ENCODE peak calls at places on chromosomes 6 and 20, in eight cellular contexts. One of them, this sample, is unnamed.

GRCh38 chr6:33915134-33915533 is 111.3 kb upstream of the MLN start:
- DNase-seq in activated CD8-positive, alpha-beta memory T cell treated with anti-CD3 and anti-CD28 coated beads, Interleukin-2, amount 10 ng/mL, durations not matched to agents 7 days and 5 days: no peak
- DNase-seq in GM03348: no peak
- DNase-seq in epithelial cell of esophagus: no peak
- DNase-seq in stimulated activated CD8-positive, alpha-beta memory T cell treated with anti-CD3 and anti-CD28 coated beads, Interleukin-15, amount 100 ng/mL, for 24 hours: no peak
- DNase-seq in NCI-H460: no peak
- DNase-seq in T-helper 9 cell: no peak
- DNase-seq in CD8-positive, alpha-beta memory T cell: no peak
- DNase-seq in this sample: no peak

GRCh38 chr6:121584591-121585369 is 149.3 kb downstream of the GJA1 start:
- DNase-seq in epithelial cell of esophagus: peak
- DNase-seq in activated CD8-positive, alpha-beta memory T cell treated with anti-CD3 and anti-CD28 coated beads, Interleukin-2, amount 10 ng/mL, durations not matched to agents 7 days and 5 days: no peak
- DNase-seq in NCI-H460: no peak
- DNase-seq in T-helper 9 cell: no peak
- DNase-seq in stimulated activated CD8-positive, alpha-beta memory T cell treated with anti-CD3 and anti-CD28 coated beads, Interleukin-15, amount 100 ng/mL, for 24 hours: no peak
- DNase-seq in CD8-positive, alpha-beta memory T cell: no peak
- DNase-seq in GM03348: peak
- DNase-seq in this sample: no peak

GRCh38 chr20:50425076-50425475 is 85.1 kb upstream of the PTPN1 start:
- DNase-seq in stimulated activated CD8-positive, alpha-beta memory T cell treated with anti-CD3 and anti-CD28 coated beads, Interleukin-15, amount 100 ng/mL, for 24 hours: no peak
- DNase-seq in NCI-H460: no peak
- DNase-seq in GM03348: no peak
- DNase-seq in T-helper 9 cell: no peak
- DNase-seq in CD8-positive, alpha-beta memory T cell: no peak
- DNase-seq in epithelial cell of esophagus: peak
- DNase-seq in activated CD8-positive, alpha-beta memory T cell treated with anti-CD3 and anti-CD28 coated beads, Interleukin-2, amount 10 ng/mL, durations not matched to agents 7 days and 5 days: no peak
- DNase-seq in this sample: no peak

GRCh38 chr6:106727480-106728153 is 98.2 kb downstream of the QRSL1 start:
- DNase-seq in activated CD8-positive, alpha-beta memory T cell treated with anti-CD3 and anti-CD28 coated beads, Interleukin-2, amount 10 ng/mL, durations not matched to agents 7 days and 5 days: no peak
- DNase-seq in epithelial cell of esophagus: no peak
- DNase-seq in NCI-H460: peak
- DNase-seq in GM03348: no peak
- DNase-seq in stimulated activated CD8-positive, alpha-beta memory T cell treated with anti-CD3 and anti-CD28 coated beads, Interleukin-15, amount 100 ng/mL, for 24 hours: no peak
- DNase-seq in T-helper 9 cell: no peak
- DNase-seq in CD8-positive, alpha-beta memory T cell: no peak
- DNase-seq in this sample: no peak

GRCh38 chr6:3509326-3509725 is 52.5 kb upstream of the SLC22A23 start:
- DNase-seq in GM03348: peak
- DNase-seq in activated CD8-positive, alpha-beta memory T cell treated with anti-CD3 and anti-CD28 coated beads, Interleukin-2, amount 10 ng/mL, durations not matched to agents 7 days and 5 days: no peak
- DNase-seq in T-helper 9 cell: no peak
- DNase-seq in epithelial cell of esophagus: peak
- DNase-seq in stimulated activated CD8-positive, alpha-beta memory T cell treated with anti-CD3 and anti-CD28 coated beads, Interleukin-15, amount 100 ng/mL, for 24 hours: no peak
- DNase-seq in CD8-positive, alpha-beta memory T cell: no peak
- DNase-seq in NCI-H460: no peak
- DNase-seq in this sample: no peak

GRCh38 chr6:166027761-166028160 is 139.9 kb downstream of the TBXT start:
- DNase-seq in CD8-positive, alpha-beta memory T cell: no peak
- DNase-seq in T-helper 9 cell: no peak
- DNase-seq in stimulated activated CD8-positive, alpha-beta memory T cell treated with anti-CD3 and anti-CD28 coated beads, Interleukin-15, amount 100 ng/mL, for 24 hours: no peak
- DNase-seq in epithelial cell of esophagus: no peak
- DNase-seq in NCI-H460: no peak
- DNase-seq in activated CD8-positive, alpha-beta memory T cell treated with anti-CD3 and anti-CD28 coated beads, Interleukin-2, amount 10 ng/mL, durations not matched to agents 7 days and 5 days: no peak
- DNase-seq in GM03348: no peak
- DNase-seq in this sample: no peak

GRCh38 chr6:111918825-111919224 is 45.6 kb upstream of the FYN start:
- DNase-seq in GM03348: peak
- DNase-seq in NCI-H460: no peak
- DNase-seq in stimulated activated CD8-positive, alpha-beta memory T cell treated with anti-CD3 and anti-CD28 coated beads, Interleukin-15, amount 100 ng/mL, for 24 hours: no peak
- DNase-seq in CD8-positive, alpha-beta memory T cell: no peak
- DNase-seq in epithelial cell of esophagus: no peak
- DNase-seq in activated CD8-positive, alpha-beta memory T cell treated with anti-CD3 and anti-CD28 coated beads, Interleukin-2, amount 10 ng/mL, durations not matched to agents 7 days and 5 days: no peak
- DNase-seq in T-helper 9 cell: no peak
- DNase-seq in this sample: no peak

GRCh38 chr6:129849456-129849855 is 11.7 kb downstream of the TMEM244 start:
- DNase-seq in activated CD8-positive, alpha-beta memory T cell treated with anti-CD3 and anti-CD28 coated beads, Interleukin-2, amount 10 ng/mL, durations not matched to agents 7 days and 5 days: no peak
- DNase-seq in T-helper 9 cell: no peak
- DNase-seq in CD8-positive, alpha-beta memory T cell: no peak
- DNase-seq in NCI-H460: no peak
- DNase-seq in stimulated activated CD8-positive, alpha-beta memory T cell treated with anti-CD3 and anti-CD28 coated beads, Interleukin-15, amount 100 ng/mL, for 24 hours: no peak
- DNase-seq in GM03348: peak
- DNase-seq in epithelial cell of esophagus: peak
- DNase-seq in this sample: no peak

GRCh38 chr6:137640086-137640485 is 145.9 kb upstream of the OLIG3 start:
- DNase-seq in T-helper 9 cell: no peak
- DNase-seq in GM03348: no peak
- DNase-seq in activated CD8-positive, alpha-beta memory T cell treated with anti-CD3 and anti-CD28 coated beads, Interleukin-2, amount 10 ng/mL, durations not matched to agents 7 days and 5 days: no peak
- DNase-seq in stimulated activated CD8-positive, alpha-beta memory T cell treated with anti-CD3 and anti-CD28 coated beads, Interleukin-15, amount 100 ng/mL, for 24 hours: no peak
- DNase-seq in CD8-positive, alpha-beta memory T cell: no peak
- DNase-seq in epithelial cell of esophagus: no peak
- DNase-seq in NCI-H460: no peak
- DNase-seq in this sample: no peak

GRCh38 chr6:113825776-113826175 is 31.4 kb upstream of the MARCKS start:
- DNase-seq in NCI-H460: no peak
- DNase-seq in CD8-positive, alpha-beta memory T cell: no peak
- DNase-seq in T-helper 9 cell: no peak
- DNase-seq in activated CD8-positive, alpha-beta memory T cell treated with anti-CD3 and anti-CD28 coated beads, Interleukin-2, amount 10 ng/mL, durations not matched to agents 7 days and 5 days: no peak
- DNase-seq in GM03348: peak
- DNase-seq in epithelial cell of esophagus: no peak
- DNase-seq in stimulated activated CD8-positive, alpha-beta memory T cell treated with anti-CD3 and anti-CD28 coated beads, Interleukin-15, amount 100 ng/mL, for 24 hours: no peak
- DNase-seq in this sample: no peak

GRCh38 chr20:32441638-32442037 is 83.5 kb downstream of the ASXL1 start:
- DNase-seq in NCI-H460: no peak
- DNase-seq in stimulated activated CD8-positive, alpha-beta memory T cell treated with anti-CD3 and anti-CD28 coated beads, Interleukin-15, amount 100 ng/mL, for 24 hours: no peak
- DNase-seq in T-helper 9 cell: no peak
- DNase-seq in CD8-positive, alpha-beta memory T cell: no peak
- DNase-seq in GM03348: no peak
- DNase-seq in activated CD8-positive, alpha-beta memory T cell treated with anti-CD3 and anti-CD28 coated beads, Interleukin-2, amount 10 ng/mL, durations not matched to agents 7 days and 5 days: peak
- DNase-seq in epithelial cell of esophagus: no peak
- DNase-seq in this sample: no peak

GRCh38 chr6:97240222-97240621 is 42.8 kb downstream of the MMS22L start:
- DNase-seq in epithelial cell of esophagus: peak
- DNase-seq in CD8-positive, alpha-beta memory T cell: no peak
- DNase-seq in activated CD8-positive, alpha-beta memory T cell treated with anti-CD3 and anti-CD28 coated beads, Interleukin-2, amount 10 ng/mL, durations not matched to agents 7 days and 5 days: no peak
- DNase-seq in stimulated activated CD8-positive, alpha-beta memory T cell treated with anti-CD3 and anti-CD28 coated beads, Interleukin-15, amount 100 ng/mL, for 24 hours: no peak
- DNase-seq in T-helper 9 cell: no peak
- DNase-seq in GM03348: peak
- DNase-seq in NCI-H460: no peak
- DNase-seq in this sample: no peak

GRCh38 chr6:133610271-133610840 is 278.6 kb upstream of the TCF21 start:
- DNase-seq in activated CD8-positive, alpha-beta memory T cell treated with anti-CD3 and anti-CD28 coated beads, Interleukin-2, amount 10 ng/mL, durations not matched to agents 7 days and 5 days: no peak
- DNase-seq in NCI-H460: peak
- DNase-seq in epithelial cell of esophagus: peak
- DNase-seq in T-helper 9 cell: no peak
- DNase-seq in GM03348: no peak
- DNase-seq in CD8-positive, alpha-beta memory T cell: no peak
- DNase-seq in stimulated activated CD8-positive, alpha-beta memory T cell treated with anti-CD3 and anti-CD28 coated beads, Interleukin-15, amount 100 ng/mL, for 24 hours: no peak
- DNase-seq in this sample: no peak

GRCh38 chr6:108609276-108609769 is 48.6 kb downstream of the FOXO3 start:
- DNase-seq in NCI-H460: no peak
- DNase-seq in CD8-positive, alpha-beta memory T cell: no peak
- DNase-seq in stimulated activated CD8-positive, alpha-beta memory T cell treated with anti-CD3 and anti-CD28 coated beads, Interleukin-15, amount 100 ng/mL, for 24 hours: no peak
- DNase-seq in T-helper 9 cell: no peak
- DNase-seq in GM03348: peak
- DNase-seq in activated CD8-positive, alpha-beta memory T cell treated with anti-CD3 and anti-CD28 coated beads, Interleukin-2, amount 10 ng/mL, durations not matched to agents 7 days and 5 days: no peak
- DNase-seq in epithelial cell of esophagus: peak
- DNase-seq in this sample: peak

GRCh38 chr20:50001784-50002311 is 19.1 kb downstream of the SNAI1 start:
- DNase-seq in CD8-positive, alpha-beta memory T cell: no peak
- DNase-seq in activated CD8-positive, alpha-beta memory T cell treated with anti-CD3 and anti-CD28 coated beads, Interleukin-2, amount 10 ng/mL, durations not matched to agents 7 days and 5 days: no peak
- DNase-seq in epithelial cell of esophagus: no peak
- DNase-seq in GM03348: no peak
- DNase-seq in NCI-H460: no peak
- DNase-seq in T-helper 9 cell: no peak
- DNase-seq in stimulated activated CD8-positive, alpha-beta memory T cell treated with anti-CD3 and anti-CD28 coated beads, Interleukin-15, amount 100 ng/mL, for 24 hours: no peak
- DNase-seq in this sample: no peak

GRCh38 chr20:25277051-25277801 is 29.3 kb downstream of the PYGB start:
- DNase-seq in stimulated activated CD8-positive, alpha-beta memory T cell treated with anti-CD3 and anti-CD28 coated beads, Interleukin-15, amount 100 ng/mL, for 24 hours: no peak
- DNase-seq in NCI-H460: no peak
- DNase-seq in CD8-positive, alpha-beta memory T cell: no peak
- DNase-seq in activated CD8-positive, alpha-beta memory T cell treated with anti-CD3 and anti-CD28 coated beads, Interleukin-2, amount 10 ng/mL, durations not matched to agents 7 days and 5 days: no peak
- DNase-seq in T-helper 9 cell: no peak
- DNase-seq in GM03348: no peak
- DNase-seq in epithelial cell of esophagus: no peak
- DNase-seq in this sample: no peak

GRCh38 chr20:57213291-57213690 is 53.1 kb downstream of the BMP7 start:
- DNase-seq in epithelial cell of esophagus: no peak
- DNase-seq in activated CD8-positive, alpha-beta memory T cell treated with anti-CD3 and anti-CD28 coated beads, Interleukin-2, amount 10 ng/mL, durations not matched to agents 7 days and 5 days: no peak
- DNase-seq in CD8-positive, alpha-beta memory T cell: no peak
- DNase-seq in stimulated activated CD8-positive, alpha-beta memory T cell treated with anti-CD3 and anti-CD28 coated beads, Interleukin-15, amount 100 ng/mL, for 24 hours: no peak
- DNase-seq in NCI-H460: no peak
- DNase-seq in T-helper 9 cell: no peak
- DNase-seq in GM03348: no peak
- DNase-seq in this sample: no peak

GRCh38 chr6:144294016-144294415 is 8.9 kb downstream of the UTRN start:
- DNase-seq in epithelial cell of esophagus: peak
- DNase-seq in NCI-H460: no peak
- DNase-seq in T-helper 9 cell: no peak
- DNase-seq in CD8-positive, alpha-beta memory T cell: no peak
- DNase-seq in GM03348: peak
- DNase-seq in stimulated activated CD8-positive, alpha-beta memory T cell treated with anti-CD3 and anti-CD28 coated beads, Interleukin-15, amount 100 ng/mL, for 24 hours: no peak
- DNase-seq in activated CD8-positive, alpha-beta memory T cell treated with anti-CD3 and anti-CD28 coated beads, Interleukin-2, amount 10 ng/mL, durations not matched to agents 7 days and 5 days: no peak
- DNase-seq in this sample: no peak

GRCh38 chr20:17749979-17750721 is 50.4 kb downstream of the BANF2 start:
- DNase-seq in epithelial cell of esophagus: peak
- DNase-seq in GM03348: peak
- DNase-seq in activated CD8-positive, alpha-beta memory T cell treated with anti-CD3 and anti-CD28 coated beads, Interleukin-2, amount 10 ng/mL, durations not matched to agents 7 days and 5 days: no peak
- DNase-seq in CD8-positive, alpha-beta memory T cell: no peak
- DNase-seq in NCI-H460: no peak
- DNase-seq in stimulated activated CD8-positive, alpha-beta memory T cell treated with anti-CD3 and anti-CD28 coated beads, Interleukin-15, amount 100 ng/mL, for 24 hours: no peak
- DNase-seq in T-helper 9 cell: no peak
- DNase-seq in this sample: no peak

GRCh38 chr6:148857817-148858390 is 111.1 kb downstream of the UST start:
- DNase-seq in epithelial cell of esophagus: peak
- DNase-seq in GM03348: peak
- DNase-seq in T-helper 9 cell: no peak
- DNase-seq in NCI-H460: no peak
- DNase-seq in stimulated activated CD8-positive, alpha-beta memory T cell treated with anti-CD3 and anti-CD28 coated beads, Interleukin-15, amount 100 ng/mL, for 24 hours: no peak
- DNase-seq in CD8-positive, alpha-beta memory T cell: no peak
- DNase-seq in activated CD8-positive, alpha-beta memory T cell treated with anti-CD3 and anti-CD28 coated beads, Interleukin-2, amount 10 ng/mL, durations not matched to agents 7 days and 5 days: no peak
- DNase-seq in this sample: no peak

GRCh38 chr6:137271245-137272183 is 52.3 kb upstream of the IFNGR1 start:
- DNase-seq in epithelial cell of esophagus: peak
- DNase-seq in T-helper 9 cell: no peak
- DNase-seq in stimulated activated CD8-positive, alpha-beta memory T cell treated with anti-CD3 and anti-CD28 coated beads, Interleukin-15, amount 100 ng/mL, for 24 hours: no peak
- DNase-seq in activated CD8-positive, alpha-beta memory T cell treated with anti-CD3 and anti-CD28 coated beads, Interleukin-2, amount 10 ng/mL, durations not matched to agents 7 days and 5 days: no peak
- DNase-seq in CD8-positive, alpha-beta memory T cell: no peak
- DNase-seq in NCI-H460: peak
- DNase-seq in GM03348: peak
- DNase-seq in this sample: peak

GRCh38 chr20:59013959-59014608 is 5.1 kb upstream of the TUBB1 start:
- DNase-seq in T-helper 9 cell: no peak
- DNase-seq in epithelial cell of esophagus: no peak
- DNase-seq in NCI-H460: no peak
- DNase-seq in activated CD8-positive, alpha-beta memory T cell treated with anti-CD3 and anti-CD28 coated beads, Interleukin-2, amount 10 ng/mL, durations not matched to agents 7 days and 5 days: peak
- DNase-seq in GM03348: peak
- DNase-seq in stimulated activated CD8-positive, alpha-beta memory T cell treated with anti-CD3 and anti-CD28 coated beads, Interleukin-15, amount 100 ng/mL, for 24 hours: no peak
- DNase-seq in CD8-positive, alpha-beta memory T cell: no peak
- DNase-seq in this sample: no peak

GRCh38 chr20:50877232-50877631 is 54.0 kb downstream of the ADNP start:
- DNase-seq in epithelial cell of esophagus: no peak
- DNase-seq in stimulated activated CD8-positive, alpha-beta memory T cell treated with anti-CD3 and anti-CD28 coated beads, Interleukin-15, amount 100 ng/mL, for 24 hours: no peak
- DNase-seq in GM03348: no peak
- DNase-seq in activated CD8-positive, alpha-beta memory T cell treated with anti-CD3 and anti-CD28 coated beads, Interleukin-2, amount 10 ng/mL, durations not matched to agents 7 days and 5 days: no peak
- DNase-seq in NCI-H460: no peak
- DNase-seq in CD8-positive, alpha-beta memory T cell: no peak
- DNase-seq in T-helper 9 cell: no peak
- DNase-seq in this sample: no peak

GRCh38 chr20:39691151-39691862 is 729.2 kb downstream of the DHX35 start:
- DNase-seq in stimulated activated CD8-positive, alpha-beta memory T cell treated with anti-CD3 and anti-CD28 coated beads, Interleukin-15, amount 100 ng/mL, for 24 hours: no peak
- DNase-seq in T-helper 9 cell: no peak
- DNase-seq in activated CD8-positive, alpha-beta memory T cell treated with anti-CD3 and anti-CD28 coated beads, Interleukin-2, amount 10 ng/mL, durations not matched to agents 7 days and 5 days: no peak
- DNase-seq in epithelial cell of esophagus: peak
- DNase-seq in NCI-H460: no peak
- DNase-seq in GM03348: no peak
- DNase-seq in CD8-positive, alpha-beta memory T cell: no peak
- DNase-seq in this sample: no peak

GRCh38 chr6:128491041-128491642 is 29.3 kb downstream of the PTPRK start:
- DNase-seq in GM03348: no peak
- DNase-seq in CD8-positive, alpha-beta memory T cell: no peak
- DNase-seq in epithelial cell of esophagus: peak
- DNase-seq in T-helper 9 cell: no peak
- DNase-seq in activated CD8-positive, alpha-beta memory T cell treated with anti-CD3 and anti-CD28 coated beads, Interleukin-2, amount 10 ng/mL, durations not matched to agents 7 days and 5 days: no peak
- DNase-seq in stimulated activated CD8-positive, alpha-beta memory T cell treated with anti-CD3 and anti-CD28 coated beads, Interleukin-15, amount 100 ng/mL, for 24 hours: no peak
- DNase-seq in NCI-H460: no peak
- DNase-seq in this sample: peak

GRCh38 chr20:44959082-44959895 is 908 bp downstream of the TOMM34 start:
- DNase-seq in epithelial cell of esophagus: peak
- DNase-seq in NCI-H460: no peak
- DNase-seq in activated CD8-positive, alpha-beta memory T cell treated with anti-CD3 and anti-CD28 coated beads, Interleukin-2, amount 10 ng/mL, durations not matched to agents 7 days and 5 days: peak
- DNase-seq in stimulated activated CD8-positive, alpha-beta memory T cell treated with anti-CD3 and anti-CD28 coated beads, Interleukin-15, amount 100 ng/mL, for 24 hours: no peak
- DNase-seq in T-helper 9 cell: peak
- DNase-seq in GM03348: peak
- DNase-seq in CD8-positive, alpha-beta memory T cell: peak
- DNase-seq in this sample: no peak

GRCh38 chr6:105484238-105485161 is 81.6 kb upstream of the PREP start:
- DNase-seq in T-helper 9 cell: no peak
- DNase-seq in GM03348: peak
- DNase-seq in activated CD8-positive, alpha-beta memory T cell treated with anti-CD3 and anti-CD28 coated beads, Interleukin-2, amount 10 ng/mL, durations not matched to agents 7 days and 5 days: peak
- DNase-seq in CD8-positive, alpha-beta memory T cell: no peak
- DNase-seq in stimulated activated CD8-positive, alpha-beta memory T cell treated with anti-CD3 and anti-CD28 coated beads, Interleukin-15, amount 100 ng/mL, for 24 hours: no peak
- DNase-seq in epithelial cell of esophagus: peak
- DNase-seq in NCI-H460: peak
- DNase-seq in this sample: peak

GRCh38 chr6:167824591-167825041 is 2.1 kb upstream of the AFDN start:
- DNase-seq in NCI-H460: no peak
- DNase-seq in activated CD8-positive, alpha-beta memory T cell treated with anti-CD3 and anti-CD28 coated beads, Interleukin-2, amount 10 ng/mL, durations not matched to agents 7 days and 5 days: no peak
- DNase-seq in stimulated activated CD8-positive, alpha-beta memory T cell treated with anti-CD3 and anti-CD28 coated beads, Interleukin-15, amount 100 ng/mL, for 24 hours: no peak
- DNase-seq in CD8-positive, alpha-beta memory T cell: no peak
- DNase-seq in T-helper 9 cell: no peak
- DNase-seq in GM03348: peak
- DNase-seq in epithelial cell of esophagus: no peak
- DNase-seq in this sample: no peak

This sample was measured in LoVo.